ENCODE peak calls at places on chromosomes 3 and 15, in four cellular contexts. P, W, U and E are unnamed samples.

GRCh38 chr3:187746059-187746453 is 788 bp upstream of the BCL6 start:
- DNase-seq in P (no peak), W (no peak), U (no peak), E (no peak)

GRCh38 chr3:40453933-40454332 is 3.2 kb upstream of the RPL14 start:
- DNase-seq in P (no peak), W (no peak), U (no peak), E (no peak)

GRCh38 chr3:163971861-163972260 is 1106.4 kb downstream of the SI start:
- DNase-seq in P (no peak), W (no peak), U (no peak), E (no peak)

GRCh38 chr3:177321819-177322218 is 124.5 kb upstream of the TBL1XR1 start:
- DNase-seq in P (no peak), W (no peak), U (no peak), E (no peak)

GRCh38 chr15:42190370-42190769 is 17.7 kb downstream of the VPS39 start:
- DNase-seq in P (no peak), W (no peak), U (no peak), E (no peak)

GRCh38 chr15:73567022-73567421 is 66.2 kb downstream of the NPTN start:
- DNase-seq in P (no peak), W (no peak), U (no peak), E (no peak)

GRCh38 chr3:133824961-133825485 is 19.4 kb downstream of the SRPRB start:
- DNase-seq in P (no peak), W (no peak), U (no peak), E (no peak)

GRCh38 chr3:177468816-177469590 is 271.7 kb upstream of the TBL1XR1 start:
- DNase-seq in P (no peak), W (no peak), U (no peak), E (no peak)

GRCh38 chr3:141103503-141103902 is 52.4 kb downstream of the SPSB4 start:
- DNase-seq in P (no peak), W (no peak), U (no peak), E (no peak)

GRCh38 chr3:71010731-71011455 is 572.6 kb downstream of the FOXP1 start:
- DNase-seq in P (no peak), W (no peak), U (peak), E (no peak)

GRCh38 chr3:151011427-151011826 is 38.9 kb upstream of the CLRN1 start:
- DNase-seq in P (no peak), W (no peak), U (no peak), E (no peak)

GRCh38 chr3:134820994-134821393 is 25.9 kb downstream of the EPHB1 start:
- DNase-seq in P (no peak), W (no peak), U (no peak), E (no peak)

GRCh38 chr3:85801955-85802354 is 843.2 kb downstream of the CADM2 start:
- DNase-seq in P (peak), W (peak), U (no peak), E (peak)

GRCh38 chr3:167783781-167784180 is 48.3 kb downstream of the SERPINI1 start:
- DNase-seq in P (no peak), W (no peak), U (no peak), E (no peak)

GRCh38 chr15:37133619-37134018 is 33.3 kb upstream of the MEIS2 start:
- DNase-seq in P (no peak), W (no peak), U (no peak), E (no peak)

GRCh38 chr15:59208850-59209249 is 2.2 kb downstream of the LDHAL6B start:
- DNase-seq in P (no peak), W (no peak), U (no peak), E (no peak)

GRCh38 chr3:55630280-55630920 is 143.3 kb upstream of the WNT5A start:
- DNase-seq in P (no peak), W (no peak), U (no peak), E (no peak)

GRCh38 chr3:102441832-102442231 is 7.0 kb downstream of the ZPLD1 start:
- DNase-seq in P (no peak), W (no peak), U (no peak), E (no peak)

GRCh38 chr3:307182-307581 is 110.6 kb downstream of the CHL1 start:
- DNase-seq in P (no peak), W (no peak), U (no peak), E (no peak)

GRCh38 chr3:169923189-169923588 is 11.8 kb downstream of the SAMD7 start:
- DNase-seq in P (peak), W (peak), U (no peak), E (no peak)

GRCh38 chr3:194872669-194872977 is 186.9 kb downstream of the FAM43A start:
- DNase-seq in P (no peak), W (no peak), U (no peak), E (no peak)

GRCh38 chr3:122520861-122521260 is 6.1 kb upstream of the KPNA1 start:
- DNase-seq in P (peak), W (no peak), U (no peak), E (peak)

GRCh38 chr15:57505056-57505713 is 86.5 kb upstream of the MYZAP start:
- DNase-seq in P (peak), W (no peak), U (no peak), E (no peak)

GRCh38 chr3:105997800-105998526 is 129.2 kb upstream of the CBLB start:
- DNase-seq in P (no peak), W (no peak), U (no peak), E (peak)

GRCh38 chr3:149969945-149970715 is 565 bp downstream of the PFN2 start:
- DNase-seq in P (peak), W (peak), U (peak), E (peak)

GRCh38 chr3:63043631-63044030 is 168.4 kb upstream of the CADPS start:
- DNase-seq in P (no peak), W (no peak), U (no peak), E (no peak)

GRCh38 chr3:58116161-58116955 is 94.4 kb downstream of the DNASE1L3 start:
- DNase-seq in P (no peak), W (no peak), U (peak), E (no peak)

GRCh38 chr15:77002954-77003912 is 8.3 kb downstream of the PSTPIP1 start:
- DNase-seq in P (no peak), W (no peak), U (peak), E (no peak)

GRCh38 chr3:81395739-81396138 is 365.7 kb downstream of the GBE1 start:
- DNase-seq in P (peak), W (peak), U (no peak), E (no peak)

GRCh38 chr3:81394656-81395055 is 366.8 kb downstream of the GBE1 start:
- DNase-seq in P (no peak), W (no peak), U (no peak), E (no peak)

DNA sequence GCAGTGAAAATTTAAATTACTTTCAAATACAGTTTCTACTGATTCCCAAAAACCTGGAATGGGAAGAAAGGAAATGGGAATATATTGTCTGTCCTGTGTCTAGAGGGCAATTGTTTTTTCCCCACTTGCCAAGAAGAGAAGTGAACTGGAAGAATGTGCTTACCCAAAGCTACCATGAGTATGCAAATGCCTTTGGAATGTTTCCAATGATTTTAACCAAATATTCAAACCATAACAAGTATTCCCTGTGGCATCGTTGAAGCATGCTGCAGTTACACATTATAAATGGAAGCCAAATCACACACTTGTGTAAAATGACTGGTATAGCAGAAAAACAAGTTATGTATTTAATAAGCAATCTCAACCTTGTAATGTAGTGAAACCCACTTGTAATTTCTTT is 368.2 kb downstream of the GBE1 start:
- DNase-seq in P (no peak), W (no peak), U (no peak), E (no peak)
- TF ChIP-seq CHD2 in P (no peak), W (no peak), U (no peak), E (no peak)

GRCh38 chr15:101014921-101015841 is 96.0 kb downstream of the LRRK1 start:
- DNase-seq in P (peak), W (peak), U (peak), E (peak)

GRCh38 chr15:101019351-101019750 is 100.2 kb downstream of the LRRK1 start:
- DNase-seq in P (no peak), W (no peak), U (no peak), E (no peak)

GRCh38 chr15:101016581-101016980 is 97.4 kb downstream of the LRRK1 start:
- DNase-seq in P (no peak), W (no peak), U (no peak), E (no peak)

GRCh38 chr15:101017935-101018849 is 99.0 kb downstream of the LRRK1 start:
- DNase-seq in P (no peak), W (no peak), U (no peak), E (no peak)

GRCh38 chr15:101017041-101017754 is 98.0 kb downstream of the LRRK1 start:
- DNase-seq in P (no peak), W (no peak), U (no peak), E (no peak)
- TF ChIP-seq PBX3 in P (no peak), W (no peak), U (no peak), E (no peak)

GRCh38 chr3:39142067-39142466 is 11.3 kb downstream of the CSRNP1 start:
- DNase-seq in P (no peak), W (no peak), U (no peak), E (no peak)
- TF ChIP-seq CHD2 in P (no peak), W (no peak), U (no peak), E (no peak)

DNA sequence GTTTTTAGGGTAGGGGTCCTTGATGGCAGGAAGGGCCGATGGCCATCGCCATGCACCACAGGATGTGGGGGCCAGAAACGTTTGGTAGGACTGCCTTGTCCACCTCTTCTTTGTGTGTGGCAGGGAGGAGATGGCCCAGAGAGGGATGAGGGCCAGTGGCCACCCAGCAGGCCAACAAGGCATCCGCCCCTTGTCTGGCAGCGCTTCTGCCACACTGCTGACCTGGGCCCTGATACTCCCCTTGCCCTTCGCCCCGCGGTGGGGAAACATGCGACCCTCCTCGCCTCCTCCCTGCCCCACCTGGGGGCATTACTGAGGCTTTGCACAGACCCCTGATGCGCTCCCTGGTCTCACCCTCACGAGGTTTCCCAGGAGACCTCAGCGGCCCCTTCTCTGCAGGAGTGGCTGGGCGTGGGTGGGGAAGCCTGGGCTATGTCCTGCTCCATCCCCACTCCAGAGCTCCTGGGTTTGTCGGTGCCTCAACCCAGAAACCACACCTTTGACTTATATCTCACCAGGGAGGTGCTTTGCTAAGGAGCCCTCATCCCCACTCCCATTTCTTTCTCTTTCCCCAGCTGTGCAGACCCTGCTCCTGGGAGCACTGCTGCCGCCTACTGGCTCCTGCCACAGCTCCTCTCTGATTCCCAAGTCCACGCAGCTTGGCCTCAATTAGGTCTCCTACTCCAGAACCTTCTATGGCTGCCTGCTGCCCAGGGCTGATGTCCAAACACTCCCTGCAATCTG is 38.7 kb downstream of the FEM1B start:
- DNase-seq in P (no peak), W (no peak), U (no peak), E (no peak)
- TF ChIP-seq PBX3 in P (no peak), W (no peak), U (no peak), E (no peak)

GRCh38 chr15:75577401-75578205 is 1.5 kb downstream of the PTPN9 start:
- DNase-seq in P (no peak), W (peak), U (no peak), E (no peak)
- TF ChIP-seq CHD2 in P (no peak), W (no peak), U (no peak), E (no peak)

DNA sequence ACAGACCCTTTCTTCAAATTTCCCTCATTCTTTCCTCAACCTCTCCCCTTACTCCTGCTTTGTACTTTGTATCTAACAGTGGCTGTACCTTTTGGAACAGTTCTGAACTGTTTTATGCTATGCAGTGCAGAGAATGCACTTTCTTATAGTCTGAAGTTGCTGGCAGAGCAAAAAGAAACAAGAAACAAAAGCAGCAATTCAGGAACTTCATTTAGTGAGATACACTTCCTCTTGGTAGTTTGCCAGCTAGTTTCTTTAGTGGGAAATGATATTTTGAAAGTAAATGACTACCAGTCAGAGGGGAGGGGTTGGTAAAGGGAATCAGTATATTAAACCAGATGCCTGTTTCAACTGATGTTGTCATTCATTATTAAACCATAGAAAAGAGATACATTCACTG is 55.0 kb upstream of the CHD2 start:
- DNase-seq in P (peak), W (no peak), U (peak), E (peak)
- TF ChIP-seq PBX3 in P (no peak), W (no peak), U (no peak), E (no peak)

GRCh38 chr3:182078929-182079328 is 367.2 kb downstream of the SOX2 start:
- DNase-seq in P (no peak), W (no peak), U (no peak), E (no peak)

GRCh38 chr3:182081096-182081495 is 369.4 kb downstream of the SOX2 start:
- DNase-seq in P (no peak), W (no peak), U (no peak), E (no peak)

GRCh38 chr3:182078314-182078713 is 366.6 kb downstream of the SOX2 start:
- DNase-seq in P (no peak), W (no peak), U (no peak), E (peak)

GRCh38 chr3:182083112-182083511 is 371.4 kb downstream of the SOX2 start:
- DNase-seq in P (no peak), W (no peak), U (no peak), E (peak)
- TF ChIP-seq CHD2 in P (no peak), W (no peak), U (no peak), E (no peak)

GRCh38 chr3:142656595-142656994 is 60.4 kb downstream of the PLS1 start:
- DNase-seq in P (no peak), W (no peak), U (no peak), E (no peak)
- TF ChIP-seq PBX3 in P (no peak), W (no peak), U (no peak), E (no peak)